ENCODE peak calls at places on chromosomes 3 and 15, in eight cellular contexts. S is SK-N-SH, Q is stomach, R is transverse colon, H is sigmoid colon, G is H1, C is esophagus muscularis mucosa, V is HepG2. J is an unnamed sample.

GRCh38 chr3:179446501-179446900 is 4.8 kb downstream of the GNB4 start:
- DNase-seq in S (no peak), Q (no peak), R (no peak), H (no peak), G (no peak), C (no peak), V (peak; percentile 27), J (no peak)

GRCh38 chr3:65348596-65348995 is 660.8 kb upstream of the ADAMTS9 start:
- DNase-seq in S (no peak), Q (no peak), R (no peak), H (no peak), G (no peak), C (no peak), V (no peak), J (no peak)

GRCh38 chr3:48013288-48013980 is 2.8 kb downstream of the MAP4 start:
- DNase-seq in S (no peak), Q (peak; percentile 42), R (no peak), H (peak; percentile 83), G (no peak), C (no peak), V (peak; percentile 82), J (no peak)

GRCh38 chr3:27594096-27594690 is 110.0 kb upstream of the SLC4A7 start:
- DNase-seq in S (no peak), Q (no peak), R (no peak), H (no peak), G (no peak), C (no peak), V (no peak), J (no peak)

GRCh38 chr3:14145236-14145635 is 20.4 kb downstream of the TMEM43 start:
- DNase-seq in S (no peak), Q (no peak), R (no peak), H (no peak), G (no peak), C (no peak), V (no peak), J (no peak)

GRCh38 chr3:108755686-108756085 is 1.5 kb downstream of the RETNLB start:
- DNase-seq in S (no peak), Q (no peak), R (no peak), H (no peak), G (no peak), C (no peak), V (no peak), J (no peak)

GRCh38 chr3:47347217-47347801 is 33.5 kb upstream of the PTPN23 start:
- DNase-seq in S (no peak), Q (no peak), R (peak; percentile 18), H (peak; percentile 18), G (no peak), C (no peak), V (no peak), J (no peak)

GRCh38 chr3:113275876-113276580 is 64.7 kb downstream of the BOC start:
- DNase-seq in S (no peak), Q (no peak), R (peak; percentile 26), H (peak; percentile 78), G (no peak), C (no peak), V (peak; percentile 76), J (no peak)

GRCh38 chr3:191476053-191476787 is 15.3 kb downstream of the PYDC2 start:
- DNase-seq in S (no peak), Q (no peak), R (no peak), H (no peak), G (no peak), C (no peak), V (no peak), J (no peak)

GRCh38 chr3:124557433-124558232 is 172.6 kb upstream of the UMPS start:
- DNase-seq in S (peak; percentile 27), Q (peak; percentile 38), R (peak; percentile 21), H (no peak), G (no peak), C (no peak), V (no peak), J (no peak)

GRCh38 chr3:58526124-58526957 is 10.6 kb downstream of the ACOX2 start:
- DNase-seq in S (no peak), Q (no peak), R (no peak), H (no peak), G (peak; percentile 23), C (peak; percentile 81), V (peak; percentile 88), J (no peak)

GRCh38 chr3:44568561-44568960 is 13.6 kb downstream of the ZKSCAN7 start:
- DNase-seq in S (no peak), Q (no peak), R (no peak), H (no peak), G (no peak), C (no peak), V (no peak), J (no peak)
- H3K9me3 ChIP-seq in S (peaks cover 5% of the 10 kb centered on the region), Q (peaks cover 69% of the 10 kb centered on the region), R (peaks cover 13% of the 10 kb centered on the region), H (peaks cover 10% of the 10 kb centered on the region), G (peaks cover 27% of the 10 kb centered on the region), C (no peaks in the 10 kb centered on the region), V (peaks cover 19% of the 10 kb centered on the region), J (peaks cover 14% of the 10 kb centered on the region)

DNA sequence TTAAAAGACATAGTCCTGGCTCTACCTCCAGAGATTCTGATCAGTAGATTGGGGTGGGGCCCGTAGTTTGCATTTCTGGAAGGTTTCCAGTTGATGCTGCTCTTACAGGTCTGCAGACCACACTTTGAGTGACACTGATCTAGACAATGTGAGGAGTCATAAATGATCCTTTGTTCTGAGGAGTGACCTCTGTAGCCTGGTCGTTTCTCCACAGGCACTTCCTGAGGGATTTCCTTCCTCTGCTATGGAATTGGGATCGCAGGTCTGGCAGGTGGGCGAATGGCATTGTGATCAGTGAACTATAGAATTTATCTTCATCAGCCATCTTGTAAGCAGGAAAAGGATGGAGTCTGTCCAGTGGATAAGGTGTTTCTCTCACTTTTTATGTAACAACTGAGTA is 5.5 kb downstream of the GFM1 start:
- DNase-seq in S (no peak), Q (no peak), R (no peak), H (no peak), G (no peak), C (no peak), V (peak; percentile 46), J (no peak)
- TF ChIP-seq POLR2AphosphoS5 in S (no peak), Q (no peak), R (no peak), H (no peak), G (no peak), C (no peak), V (no peak), J (no peak)

GRCh38 chr3:155704771-155705559 is 39.9 kb downstream of the PLCH1 start:
- DNase-seq in S (no peak), Q (no peak), R (no peak), H (no peak), G (no peak), C (no peak), V (peak; percentile 63), J (no peak)

GRCh38 chr3:155702745-155703581 is 41.9 kb downstream of the PLCH1 start:
- DNase-seq in S (no peak), Q (no peak), R (no peak), H (no peak), G (no peak), C (no peak), V (no peak), J (no peak)

GRCh38 chr3:155701882-155702465 is 42.9 kb downstream of the PLCH1 start:
- DNase-seq in S (peak; percentile 43), Q (no peak), R (no peak), H (no peak), G (no peak), C (no peak), V (peak; percentile 62), J (no peak)

DNA sequence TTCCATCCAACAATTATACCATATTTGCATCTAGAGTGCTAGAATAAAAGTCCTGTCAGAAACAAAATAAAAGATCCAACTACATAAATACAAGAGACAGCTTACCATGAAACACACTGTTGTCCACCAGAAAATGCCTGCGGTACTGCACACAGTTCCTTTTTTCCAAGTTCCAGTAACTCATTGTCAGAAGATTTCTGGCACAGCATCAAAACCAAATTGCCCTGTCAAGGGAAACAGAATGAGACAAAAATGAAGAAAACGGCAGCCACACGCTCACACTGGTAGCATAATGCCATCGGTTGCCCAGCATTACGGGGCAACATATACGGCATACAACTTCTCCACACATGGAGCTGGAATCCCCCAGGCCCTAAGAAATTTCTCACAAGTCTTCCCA is 40.8 kb downstream of the PLCH1 start:
- DNase-seq in S (no peak), Q (no peak), R (no peak), H (no peak), G (no peak), C (no peak), V (no peak), J (no peak)
- TF ChIP-seq EP300 in S (no peak), Q (no peak), R (no peak), H (no peak), G (no peak), C (no peak), V (no peak), J (no peak)

GRCh38 chr3:138646008-138646407 is 37.4 kb downstream of the FAIM start:
- DNase-seq in S (no peak), Q (no peak), R (no peak), H (no peak), G (no peak), C (no peak), V (no peak), J (no peak)
- H3K9me3 ChIP-seq in S (peaks cover 10% of the 10 kb centered on the region), Q (peaks cover 57% of the 10 kb centered on the region), R (peaks cover 32% of the 10 kb centered on the region), H (peaks cover 9% of the 10 kb centered on the region), G (peaks cover 37% of the 10 kb centered on the region), C (no peaks in the 10 kb centered on the region), V (peaks cover 17% of the 10 kb centered on the region), J (peaks cover 28% of the 10 kb centered on the region)

GRCh38 chr3:11776346-11776745 is 70.3 kb downstream of the TAMM41 start:
- DNase-seq in S (no peak), Q (no peak), R (no peak), H (no peak), G (no peak), C (no peak), V (no peak), J (no peak)
- TF ChIP-seq POLR2AphosphoS5 in S (no peak), Q (no peak), R (no peak), H (no peak), G (no peak), C (no peak), V (no peak), J (no peak)

GRCh38 chr15:44782516-44782915 is 46.2 kb downstream of the TRIM69 start:
- DNase-seq in S (no peak), Q (no peak), R (no peak), H (no peak), G (no peak), C (no peak), V (no peak), J (no peak)
- TF ChIP-seq EP300 in S (no peak), Q (no peak), R (no peak), H (no peak), G (no peak), C (no peak), V (no peak), J (no peak)

DNA sequence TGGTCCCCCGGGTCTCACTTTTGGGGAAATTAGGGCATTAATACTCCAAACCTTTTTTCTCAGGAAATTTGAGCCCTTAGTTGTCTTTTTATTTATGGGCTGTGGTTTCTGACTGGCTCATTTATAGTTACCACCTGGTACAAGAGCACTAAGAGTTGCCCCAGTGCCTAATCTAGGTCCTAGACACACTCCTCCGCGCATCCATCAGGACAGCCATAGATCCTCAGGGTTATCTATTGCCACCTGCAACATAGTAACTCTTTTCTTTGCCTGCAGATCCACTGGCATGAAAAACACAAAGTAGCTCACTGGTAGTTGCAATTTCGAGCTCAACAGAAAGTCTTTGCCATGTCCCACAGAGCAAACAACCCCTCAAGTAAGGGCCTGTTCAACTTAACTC is 576.4 kb upstream of the ROBO2 start:
- DNase-seq in S (no peak), Q (no peak), R (no peak), H (no peak), G (no peak), C (no peak), V (no peak), J (no peak)
- H3K9me3 ChIP-seq in S (no peaks in the 10 kb centered on the region), Q (peaks cover 10% of the 10 kb centered on the region), R (no peaks in the 10 kb centered on the region), H (no peaks in the 10 kb centered on the region), G (no peaks in the 10 kb centered on the region), C (no peaks in the 10 kb centered on the region), V (no peaks in the 10 kb centered on the region), J (no peaks in the 10 kb centered on the region)

J was measured in suprapubic skin.